ENCODE peak calls at places on chromosomes 13 and 19, in six cellular contexts. H is cardiac fibroblast; E is NCI-H187; Z is EL; J is stimulated activated naive B cell treated with anti-CD40 and anti-IgM and Interleukin-4, amounts not matched to agents 10 μg/mL and 1 μg/mL and 100 μg/mL, for 72 hours; C is bronchial epithelial cell. G is an unnamed sample.

GRCh38 chr19:2500861-2501260 is 24.9 kb downstream of the GADD45B start:
- DNase-seq in H (no peak), E (no peak), Z (no peak), J (no peak), C (no peak), G (peak; percentile 25)

GRCh38 chr19:3821857-3822364 is 35.7 kb upstream of the MATK start:
- DNase-seq in H (peak; percentile 52), E (no peak), Z (peak; percentile 37), J (peak; percentile 76), C (no peak), G (peak; percentile 79)

GRCh38 chr13:38530492-38530891 is 156.4 kb upstream of the FREM2 start:
- DNase-seq in H (peak; percentile 43), E (no peak), Z (no peak), J (no peak), C (peak; percentile 24), G (no peak)

GRCh38 chr13:112899618-112900600 is 69.1 kb upstream of the MCF2L start:
- DNase-seq in H (no peak), E (no peak), Z (no peak), J (no peak), C (no peak), G (peak; percentile 7)

GRCh38 chr13:37488682-37489081 is 109.9 kb downstream of the POSTN start:
- DNase-seq in H (peak; percentile 70), E (no peak), Z (peak; percentile 45), J (no peak), C (no peak), G (no peak)

GRCh38 chr19:1470864-1471513 is 8.0 kb downstream of the C19orf25 start:
- DNase-seq in H (no peak), E (no peak), Z (no peak), J (no peak), C (no peak), G (no peak)

GRCh38 chr19:34263745-34264237 is 9.4 kb downstream of the GARRE1 start:
- DNase-seq in H (no peak), E (no peak), Z (no peak), J (no peak), C (no peak), G (no peak)

GRCh38 chr19:4120933-4121612 is 2.8 kb downstream of the MAP2K2 start:
- DNase-seq in H (no peak), E (no peak), Z (no peak), J (no peak), C (no peak), G (no peak)

GRCh38 chr19:18340990-18341868 is 831 bp downstream of the PGPEP1 start:
- DNase-seq in H (peak; percentile 50), E (no peak), Z (peak; percentile 69), J (peak; percentile 28), C (no peak), G (peak; percentile 78)

GRCh38 chr13:95275322-95276118 is 25.7 kb downstream of the ABCC4 start:
- DNase-seq in H (no peak), E (no peak), Z (no peak), J (no peak), C (peak; percentile 47), G (no peak)

GRCh38 chr13:80084086-80084676 is 256.7 kb downstream of the SPRY2 start:
- DNase-seq in H (peak; percentile 98), E (no peak), Z (peak; percentile 89), J (no peak), C (peak; percentile 73), G (no peak)

GRCh38 chr13:111667757-111668156 is 347.3 kb downstream of the TEX29 start:
- DNase-seq in H (no peak), E (no peak), Z (no peak), J (no peak), C (no peak), G (no peak)

GRCh38 chr19:47004012-47004465 is 15.6 kb upstream of the NPAS1 start:
- DNase-seq in H (no peak), E (no peak), Z (no peak), J (no peak), C (no peak), G (no peak)

GRCh38 chr19:41175825-41176734 is 16.9 kb upstream of the CYP2S1 start:
- DNase-seq in H (peak; percentile 65), E (no peak), Z (peak; percentile 90), J (no peak), C (peak; percentile 86), G (peak; percentile 57)

GRCh38 chr13:113337556-113337955 is 26.4 kb downstream of the GRTP1 start:
- DNase-seq in H (no peak), E (no peak), Z (no peak), J (no peak), C (no peak), G (no peak)

GRCh38 chr13:39909634-39910033 is 254.2 kb downstream of the COG6 start:
- DNase-seq in H (no peak), E (no peak), Z (no peak), J (no peak), C (no peak), G (no peak)

GRCh38 chr19:35204799-35205732 is 23.5 kb downstream of the FAM187B start:
- DNase-seq in H (no peak), E (no peak), Z (no peak), J (peak; percentile 71), C (no peak), G (peak; percentile 58)

GRCh38 chr19:48292798-48293197 is 22.9 kb downstream of the ZNF114 start:
- DNase-seq in H (peak; percentile 90), E (no peak), Z (peak; percentile 88), J (no peak), C (peak; percentile 89), G (no peak)

GRCh38 chr13:85541476-85541875 is 257.7 kb downstream of the SLITRK6 start:
- DNase-seq in H (no peak), E (no peak), Z (no peak), J (no peak), C (no peak), G (no peak)

GRCh38 chr19:42561512-42561911 is 33.2 kb downstream of the CEACAM8 start:
- DNase-seq in H (no peak), E (no peak), Z (no peak), J (no peak), C (no peak), G (no peak)

GRCh38 chr13:113400621-113401451 is 36.9 kb upstream of the GRTP1 start:
- DNase-seq in H (no peak), E (no peak), Z (no peak), J (no peak), C (no peak), G (no peak)

GRCh38 chr19:4913996-4914735 is 4.9 kb downstream of the UHRF1 start:
- DNase-seq in H (no peak), E (no peak), Z (peak; percentile 28), J (no peak), C (no peak), G (peak; percentile 17)

GRCh38 chr19:33513424-33513823 is 8.2 kb downstream of the PEPD start:
- DNase-seq in H (no peak), E (no peak), Z (no peak), J (no peak), C (no peak), G (no peak)